ENCODE peak calls at places on chromosomes 3 and 15, in six cellular contexts. X is B cell, W is AG04450, G is brain microvascular endothelial cell, A is osteocyte, F is PC-3. C is an unnamed sample.

GRCh38 chr3:195839260-195840010 is 27.7 kb upstream of the MUC4 start:
- DNase-seq in A (no peak), X (no peak), G (no peak), W (no peak), F (no peak), C (no peak)

GRCh38 chr15:48020166-48020565 is 100.6 kb upstream of the SLC24A5 start:
- DNase-seq in G (no peak), X (no peak), F (no peak), W (no peak), A (no peak), C (no peak)

GRCh38 chr3:155334897-155335883 is 41.7 kb upstream of the STRIT1 start:
- DNase-seq in X (no peak), G (no peak), F (no peak), W (no peak), A (no peak), C (peak)

GRCh38 chr3:99825239-99825638 is 7.6 kb downstream of the CMSS1 start:
- DNase-seq in X (no peak), F (peak), A (no peak), W (no peak), G (no peak), C (no peak)

GRCh38 chr3:59709702-59710555 is 660.1 kb upstream of the CFAP20DC start:
- DNase-seq in F (no peak), X (no peak), W (no peak), A (no peak), G (no peak), C (no peak)

GRCh38 chr15:42102646-42103235 is 8.4 kb upstream of the PLA2G4D start:
- DNase-seq in W (peak), X (no peak), G (no peak), F (peak), A (peak), C (no peak)

GRCh38 chr15:61195116-61196002 is 33.7 kb downstream of the RORA start:
- DNase-seq in G (peak), X (no peak), W (no peak), F (peak), A (no peak), C (peak)

GRCh38 chr15:63890617-63891016 is 56.9 kb upstream of the HERC1 start:
- DNase-seq in F (no peak), W (no peak), A (no peak), G (no peak), X (no peak), C (no peak)

GRCh38 chr3:186510374-186511079 is 33.7 kb downstream of the CRYGS start:
- DNase-seq in F (no peak), X (no peak), G (no peak), W (no peak), A (no peak), C (peak)

GRCh38 chr3:189331002-189331418 is 159.2 kb downstream of the TPRG1 start:
- DNase-seq in F (no peak), W (no peak), X (no peak), G (no peak), A (no peak), C (no peak)

GRCh38 chr3:164222200-164222599 is 856.1 kb downstream of the SI start:
- DNase-seq in A (no peak), X (no peak), W (no peak), F (no peak), G (no peak), C (no peak)

GRCh38 chr3:184261270-184262165 is at the start of gene CAMK2N2:
- DNase-seq in F (peak), W (no peak), G (peak), X (no peak), A (no peak), C (peak)

GRCh38 chr15:42108189-42108588 is 13.8 kb upstream of the PLA2G4D start:
- DNase-seq in A (no peak), G (no peak), W (no peak), X (no peak), F (no peak), C (no peak)

GRCh38 chr15:68252925-68253534 is 23.5 kb upstream of the CLN6 start:
- DNase-seq in A (no peak), F (peak), G (peak), W (peak), X (no peak), C (peak)

GRCh38 chr3:66297917-66298316 is 77.1 kb downstream of the SLC25A26 start:
- DNase-seq in G (peak), F (no peak), X (no peak), W (peak), A (no peak), C (no peak)

DNA sequence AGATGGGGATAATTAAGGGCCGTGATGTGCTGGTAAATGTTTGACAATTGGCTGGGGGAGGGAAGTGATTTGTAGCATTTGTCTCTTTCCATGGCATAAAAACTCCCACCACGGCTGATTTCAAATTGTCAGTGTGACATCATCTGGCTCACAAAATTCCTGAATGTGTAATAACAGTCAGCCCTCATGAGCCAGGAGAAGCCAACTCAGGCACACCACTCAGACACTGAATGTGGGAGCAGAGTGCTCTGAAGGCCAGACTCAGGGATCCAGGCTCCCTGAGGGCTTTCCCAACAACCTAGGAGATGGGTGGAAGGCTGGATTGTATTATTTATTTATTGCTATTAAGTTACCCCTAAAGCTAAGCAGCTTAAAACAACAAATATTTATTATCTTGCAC is 6.3 kb upstream of the CPEB1 start:
- DNase-seq in A (no peak), X (no peak), W (no peak), G (no peak), F (no peak), C (no peak)
- TF ChIP-seq CTCF in A (no peak), X (no peak), W (no peak), G (no peak), F (no peak), C (no peak)

DNA sequence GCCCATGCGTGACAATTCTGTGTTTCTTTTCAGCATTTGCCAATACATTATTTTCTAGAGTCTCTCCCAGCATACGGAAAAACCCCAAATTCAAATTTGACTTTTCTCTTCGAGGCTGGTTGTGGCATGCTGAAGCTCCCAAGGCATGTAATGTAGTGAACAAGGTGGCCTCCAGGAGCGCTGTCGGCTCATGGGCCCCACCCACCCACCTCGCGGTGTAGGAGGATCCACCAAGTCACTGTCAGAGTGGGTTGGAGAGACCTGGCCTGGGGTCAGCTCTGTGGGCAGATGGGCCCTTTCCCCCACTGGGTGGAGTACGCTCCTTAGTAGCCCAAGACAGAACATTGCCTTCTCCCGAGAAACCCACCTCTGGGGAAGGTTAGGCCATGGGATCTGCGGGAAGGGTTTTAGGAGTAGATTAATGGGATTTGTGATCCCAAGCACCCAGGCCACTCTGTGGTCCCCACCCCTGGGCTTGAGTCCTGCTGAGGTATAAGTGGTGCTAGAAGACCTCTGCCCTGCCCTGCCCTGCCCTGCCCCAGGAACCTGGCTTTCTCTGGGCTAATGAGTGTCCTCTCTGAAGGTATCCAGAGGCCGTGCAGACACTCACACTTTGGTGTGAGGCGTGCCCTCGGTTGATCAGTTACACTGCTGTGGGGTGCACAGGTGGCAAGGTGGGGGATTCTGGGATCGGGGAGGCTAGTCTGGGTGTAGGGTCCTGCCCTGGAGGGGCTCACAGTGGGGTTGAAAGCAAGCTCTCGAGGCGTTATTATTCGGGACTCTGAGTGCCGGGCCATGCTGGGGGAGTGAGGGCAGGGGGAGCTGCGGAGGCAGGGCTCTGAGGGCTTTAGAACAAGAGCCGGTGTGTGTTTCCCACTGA is 97.9 kb downstream of the APBA2 start:
- DNase-seq in X (no peak), W (no peak), G (no peak), F (no peak), A (peak), C (no peak)
- TF ChIP-seq CTCF in X (no peak), W (no peak), G (peak), F (no peak), A (no peak), C (no peak)

DNA sequence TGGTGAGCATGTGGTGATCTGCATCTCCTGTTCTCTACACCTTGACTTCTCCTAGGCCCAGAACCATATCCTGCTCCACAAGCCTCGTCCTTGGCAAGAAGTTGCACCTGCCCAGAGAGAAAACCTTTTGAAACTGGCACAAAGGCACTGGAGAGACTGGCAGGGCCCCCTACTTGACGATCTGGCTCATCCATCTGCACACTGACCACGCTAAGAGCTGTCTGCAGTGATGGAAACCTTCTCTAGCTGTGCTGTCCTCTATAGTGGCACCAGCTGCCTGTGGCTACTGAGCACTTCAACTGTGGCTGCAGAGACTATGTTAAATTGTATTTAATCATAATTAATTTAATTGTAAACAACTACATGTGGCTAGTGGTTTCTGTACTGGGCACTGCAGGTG is 26.2 kb upstream of the SRP14 start:
- DNase-seq in A (no peak), X (no peak), G (no peak), W (no peak), F (no peak), C (no peak)
- TF ChIP-seq CTCF in A (no peak), X (no peak), G (no peak), W (no peak), F (no peak), C (no peak)

GRCh38 chr3:49607796-49608195 is 53.5 kb downstream of the BSN start:
- DNase-seq in X (no peak), W (no peak), G (no peak), F (no peak), A (peak), C (no peak)
- TF ChIP-seq CTCF in X (peak), W (peak), G (peak), F (peak), A (peak), C (no peak)

GRCh38 chr15:44029940-44030568 is 165.0 kb downstream of the FRMD5 start:
- DNase-seq in X (no peak), F (no peak), G (no peak), W (no peak), A (no peak), C (no peak)

GRCh38 chr15:44035781-44036699 is 159.0 kb downstream of the FRMD5 start:
- DNase-seq in X (no peak), F (no peak), G (no peak), W (no peak), A (no peak), C (no peak)

GRCh38 chr15:44034334-44034733 is 160.7 kb downstream of the FRMD5 start:
- DNase-seq in X (no peak), F (no peak), G (no peak), W (no peak), A (no peak), C (no peak)

GRCh38 chr15:44034933-44035624 is 160.0 kb downstream of the FRMD5 start:
- DNase-seq in X (no peak), A (no peak), W (peak), G (peak), F (peak), C (no peak)

GRCh38 chr15:44033894-44034293 is 161.2 kb downstream of the FRMD5 start:
- DNase-seq in X (no peak), W (no peak), F (peak), A (no peak), G (peak), C (no peak)
- TF ChIP-seq CTCF in X (no peak), W (no peak), F (no peak), A (no peak), G (no peak), C (no peak)

GRCh38 chr3:32249184-32249782 is 10.8 kb downstream of the CMTM8 start:
- DNase-seq in G (peak), A (no peak), X (no peak), F (peak), W (peak), C (no peak)
- TF ChIP-seq CTCF in G (no peak), A (no peak), X (no peak), F (no peak), W (no peak), C (no peak)

GRCh38 chr3:4974154-4974553 is 5.1 kb upstream of the BHLHE40 start:
- DNase-seq in F (no peak), X (no peak), W (no peak), G (no peak), A (no peak), C (no peak)

GRCh38 chr3:4978259-4978965 is 825 bp upstream of the BHLHE40 start:
- DNase-seq in W (peak), G (peak), F (peak), A (peak), X (peak), C (peak)

GRCh38 chr3:4977889-4978258 is 1.4 kb upstream of the BHLHE40 start:
- DNase-seq in X (no peak), F (no peak), W (no peak), A (no peak), G (no peak), C (no peak)

GRCh38 chr3:4977001-4977888 is 2.0 kb upstream of the BHLHE40 start:
- DNase-seq in W (no peak), X (peak), F (peak), G (peak), A (no peak), C (peak)

DNA sequence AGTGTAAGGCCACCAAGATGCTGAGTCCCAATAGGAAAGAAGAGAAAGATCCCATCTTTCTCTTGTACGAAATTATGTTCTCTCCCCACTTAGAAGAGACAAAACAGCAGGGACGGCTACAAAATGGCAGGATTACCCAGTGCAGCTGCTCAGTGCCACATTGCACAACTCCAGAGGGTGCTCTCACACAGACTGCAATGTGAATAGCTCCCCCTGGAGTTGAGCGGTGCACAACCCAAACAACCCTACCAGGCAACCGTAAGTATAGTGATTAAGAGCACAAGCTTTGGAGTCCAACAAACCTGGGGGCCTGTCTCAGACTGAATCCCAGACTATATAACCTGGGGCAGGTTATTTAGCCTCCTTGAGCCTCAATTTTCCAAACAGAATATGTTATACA is 3.1 kb upstream of the BHLHE40 start:
- DNase-seq in X (no peak), G (peak), A (no peak), F (peak), W (no peak), C (peak)
- TF ChIP-seq CTCF in X (peak), G (peak), A (peak), F (peak), W (peak), C (peak)

GRCh38 chr3:196985298-196985697 is 16.7 kb upstream of the PIGZ start:
- DNase-seq in W (no peak), G (no peak), X (no peak), F (no peak), A (no peak), C (no peak)

GRCh38 chr3:196988241-196989029 is 19.8 kb upstream of the PIGZ start:
- DNase-seq in G (no peak), A (no peak), X (no peak), W (no peak), F (no peak), C (no peak)

GRCh38 chr3:196987022-196987421 is 18.4 kb upstream of the PIGZ start:
- DNase-seq in F (no peak), A (no peak), G (no peak), X (no peak), W (no peak), C (no peak)

GRCh38 chr3:196983186-196983585 is 14.6 kb upstream of the PIGZ start:
- DNase-seq in X (no peak), F (no peak), G (no peak), A (no peak), W (no peak), C (no peak)

DNA sequence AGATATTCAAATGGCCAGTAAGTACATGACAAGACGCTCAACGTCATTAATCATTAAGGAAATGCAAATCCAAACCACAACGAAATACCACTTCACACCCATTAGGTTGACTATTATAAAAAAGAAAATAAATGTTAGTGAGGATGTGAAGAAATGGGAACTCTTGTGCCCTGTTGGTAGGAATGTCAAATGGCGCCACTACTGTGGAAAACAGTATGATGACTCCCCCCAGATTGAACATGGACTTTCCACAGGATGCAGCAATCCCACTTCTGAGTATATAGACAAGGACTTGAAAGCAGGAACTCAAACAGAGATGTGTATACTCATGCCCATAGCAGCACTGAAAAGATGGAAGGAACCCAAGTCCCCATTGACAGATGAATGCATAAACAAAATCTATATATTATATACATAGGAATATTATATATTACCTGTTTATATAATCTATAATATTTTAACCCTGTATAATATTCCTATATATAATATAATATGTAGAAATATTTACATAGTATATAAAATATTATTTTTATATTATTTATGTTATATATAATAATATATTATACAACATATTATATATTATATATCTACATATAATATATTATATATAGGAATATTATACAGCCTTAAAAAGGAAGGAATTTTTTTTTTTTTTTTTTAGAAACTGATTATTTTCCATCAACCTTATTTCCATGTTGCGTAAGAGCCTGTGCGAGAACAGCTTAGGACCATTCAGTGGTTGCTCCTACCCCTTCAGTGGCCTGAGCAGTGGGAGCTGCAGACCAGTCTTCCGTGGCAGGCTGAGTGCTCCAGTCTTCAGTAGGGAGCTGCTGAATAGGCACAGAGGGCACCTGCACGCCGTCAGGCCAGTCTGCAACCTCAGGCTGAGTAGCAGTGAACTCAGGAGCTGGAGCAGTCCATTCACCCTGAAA is 17.6 kb upstream of the PIGZ start:
- DNase-seq in A (no peak), W (no peak), F (no peak), G (no peak), X (no peak), C (no peak)
- TF ChIP-seq CTCF in A (peak), W (peak), F (no peak), G (peak), X (no peak), C (no peak)

DNA sequence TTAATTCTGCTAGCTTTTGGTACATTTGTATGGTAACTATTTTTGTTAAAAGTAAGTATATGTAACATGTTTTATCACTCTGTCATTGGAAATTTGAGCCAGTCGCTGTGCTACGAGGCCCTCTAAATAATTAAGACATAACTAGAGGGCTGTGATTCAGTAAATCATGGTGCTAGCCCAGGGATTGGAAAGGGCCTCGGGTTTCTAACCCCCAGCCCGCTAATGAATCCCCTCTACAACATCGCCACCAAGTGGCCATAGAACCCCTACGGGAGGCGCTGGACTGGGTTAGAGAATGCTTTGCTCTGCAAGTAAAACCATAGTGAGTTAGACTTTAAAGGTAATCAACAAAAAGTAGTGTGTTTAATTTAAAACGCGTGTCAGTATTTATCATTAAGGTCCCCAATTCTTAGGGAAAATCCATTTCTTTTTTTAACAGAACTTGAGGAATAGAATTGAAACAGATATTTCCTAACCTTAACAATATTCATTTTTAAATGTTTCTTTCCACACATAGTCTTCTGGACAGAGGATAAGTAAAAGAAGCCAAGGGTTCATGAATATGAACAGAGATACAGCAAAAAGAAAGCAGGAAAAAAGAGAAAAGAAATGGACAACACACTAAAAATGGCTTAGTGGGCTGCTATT is 744.7 kb downstream of the EPHA3 start:
- DNase-seq in F (peak), G (peak), A (no peak), X (no peak), W (no peak), C (no peak)
- TF ChIP-seq CTCF in F (peak), G (peak), A (peak), X (no peak), W (peak), C (no peak)

GRCh38 chr3:194384156-194384555 is 14.6 kb upstream of the LRRC15 start:
- DNase-seq in G (no peak), X (no peak), F (no peak), A (peak), W (no peak), C (no peak)
- TF ChIP-seq CTCF in G (no peak), X (no peak), F (no peak), A (no peak), W (no peak), C (no peak)